ENCODE peak calls at places on chromosome 17, in eight cellular contexts. C is transverse colon, K is ovary, Y is GM12891, M is breast epithelium, T is lower leg skin, P is uterus, G is heart left ventricle. L is an unnamed sample.

GRCh38 chr17:56912105-56912999 is 1.5 kb downstream of the TRIM25 start:
- DNase-seq in C (peak; percentile 33), K (peak; percentile 42), Y (no peak), M (peak; percentile 31), T (peak; percentile 97), P (peak; percentile 68), G (peak; percentile 48), L (no peak)

GRCh38 chr17:18039535-18040286 is 503 bp downstream of the GID4 start:
- DNase-seq in C (peak; percentile 41), K (peak; percentile 41), Y (peak; percentile 34), M (peak; percentile 24), T (peak; percentile 90), P (no peak), G (no peak), L (peak; percentile 38)

GRCh38 chr17:40307001-40307690 is 1.8 kb upstream of the RARA start:
- DNase-seq in C (no peak), K (peak; percentile 69), Y (no peak), M (no peak), T (peak; percentile 86), P (peak; percentile 13), G (no peak), L (no peak)

GRCh38 chr17:34118564-34118963 is 136.5 kb upstream of the CCL2 start:
- DNase-seq in C (no peak), K (no peak), Y (no peak), M (no peak), T (peak; percentile 52), P (no peak), G (no peak), L (no peak)

GRCh38 chr17:11853321-11854151 is 143.7 kb downstream of the ZNF18 start:
- DNase-seq in C (no peak), K (no peak), Y (no peak), M (no peak), T (no peak), P (no peak), G (no peak), L (no peak)

GRCh38 chr17:68821860-68822693 is 133.1 kb downstream of the ABCA8 start:
- DNase-seq in C (no peak), K (no peak), Y (no peak), M (no peak), T (no peak), P (no peak), G (no peak), L (no peak)

GRCh38 chr17:31926100-31926729 is 10.6 kb upstream of the SUZ12 start:
- DNase-seq in C (no peak), K (no peak), Y (no peak), M (no peak), T (no peak), P (no peak), G (no peak), L (no peak)

GRCh38 chr17:61574542-61575351 is 16.3 kb downstream of the NACA2 start:
- DNase-seq in C (no peak), K (no peak), Y (no peak), M (no peak), T (no peak), P (no peak), G (no peak), L (no peak)

GRCh38 chr17:40399185-40399584 is 18.5 kb downstream of the TOP2A start:
- DNase-seq in C (no peak), K (no peak), Y (no peak), M (no peak), T (no peak), P (no peak), G (no peak), L (no peak)

GRCh38 chr17:73340093-73340596 is 28.3 kb upstream of the CDC42EP4 start:
- DNase-seq in C (peak; percentile 32), K (no peak), Y (no peak), M (peak; percentile 52), T (no peak), P (peak; percentile 67), G (no peak), L (no peak)

GRCh38 chr17:79041723-79042420 is 17.9 kb downstream of the C1QTNF1 start:
- DNase-seq in C (no peak), K (no peak), Y (no peak), M (no peak), T (no peak), P (no peak), G (no peak), L (peak; percentile 4)

GRCh38 chr17:63984651-63985386 is 12.1 kb upstream of the SCN4A start:
- DNase-seq in C (peak; percentile 39), K (no peak), Y (no peak), M (no peak), T (peak; percentile 94), P (no peak), G (peak; percentile 69), L (no peak)

GRCh38 chr17:41107941-41108445 is 2.8 kb downstream of the KRTAP4-9 start:
- DNase-seq in C (no peak), K (no peak), Y (no peak), M (no peak), T (no peak), P (no peak), G (no peak), L (no peak)

GRCh38 chr17:80909635-80910034 is 82.0 kb upstream of the CHMP6 start:
- DNase-seq in C (no peak), K (no peak), Y (no peak), M (no peak), T (no peak), P (no peak), G (no peak), L (no peak)

GRCh38 chr17:58617563-58617962 is 74.3 kb downstream of the TEX14 start:
- DNase-seq in C (no peak), K (no peak), Y (no peak), M (no peak), T (no peak), P (no peak), G (no peak), L (no peak)
- TF ChIP-seq POLR2A in C (no peak), K (no peak), Y (no peak), M (no peak), T (no peak), P (no peak), G (no peak), L (no peak)

DNA sequence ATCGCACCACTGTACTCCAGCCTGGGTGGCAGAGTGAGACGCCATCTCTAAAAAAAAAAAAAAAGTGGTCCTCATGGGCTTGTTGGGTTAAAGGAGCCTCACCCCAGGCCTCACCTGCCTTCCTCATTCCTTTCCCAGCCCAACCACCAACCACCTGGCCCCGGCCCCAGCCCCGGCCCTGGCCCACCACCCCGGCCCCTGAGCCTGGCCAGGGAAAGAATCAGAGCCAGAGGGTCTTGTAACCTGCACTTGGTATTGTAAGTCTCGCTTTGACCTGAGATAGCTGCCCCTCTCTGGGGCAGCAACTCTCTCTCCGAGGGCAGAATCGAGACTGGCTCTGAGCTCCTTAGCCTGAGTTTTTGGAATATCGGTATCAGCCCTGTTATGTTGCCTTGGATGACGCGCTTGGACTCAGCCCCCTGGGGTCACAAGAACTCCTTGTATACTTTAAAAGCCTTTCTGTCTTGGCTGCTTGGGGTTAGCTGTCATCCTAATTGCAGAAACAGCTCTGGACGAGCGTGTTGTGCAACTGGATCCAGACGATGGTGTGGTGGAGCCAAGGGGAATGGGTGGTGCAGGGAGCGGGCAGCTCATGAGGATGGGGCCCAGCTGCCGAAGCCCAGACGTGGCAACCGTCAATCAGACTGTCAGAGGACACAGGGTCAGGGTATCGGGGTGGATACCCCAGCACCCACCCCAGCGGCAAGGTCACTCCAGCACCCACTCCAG is 14.6 kb downstream of the SMTNL2 start:
- DNase-seq in C (peak; percentile 26), K (peak; percentile 76), Y (no peak), M (peak; percentile 31), T (no peak), P (peak; percentile 74), G (peak; percentile 80), L (no peak)
- TF ChIP-seq POLR2A in C (no peak), K (no peak), Y (no peak), M (no peak), T (no peak), P (no peak), G (peak; percentile 18), L (no peak)

DNA sequence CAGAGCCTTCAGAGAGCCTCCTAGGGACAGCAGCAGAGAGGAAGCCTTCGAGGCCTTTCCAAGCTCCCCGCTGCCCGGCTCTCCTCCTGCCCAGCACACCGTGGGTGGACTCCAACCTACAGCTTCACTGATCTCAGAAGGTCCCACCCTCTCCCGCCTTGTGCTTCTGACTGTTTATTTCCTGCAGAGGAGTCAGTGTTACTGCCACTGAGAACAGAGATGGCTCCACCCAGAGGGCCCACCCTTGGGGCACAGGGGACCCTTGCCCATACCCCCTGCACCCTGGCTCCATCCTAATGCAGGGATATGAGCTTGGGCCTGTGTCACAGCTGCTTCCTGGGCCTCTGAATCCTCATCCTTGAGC is 52.8 kb upstream of the TOB1 start:
- DNase-seq in C (peak; percentile 67), K (no peak), Y (no peak), M (peak; percentile 52), T (no peak), P (no peak), G (no peak), L (no peak)
- TF ChIP-seq POLR2A in C (peak; percentile 15), K (no peak), Y (no peak), M (no peak), T (no peak), P (no peak), G (no peak), L (no peak)

GRCh38 chr17:332023-332422 is 20.6 kb downstream of the RPH3AL start:
- DNase-seq in C (no peak), K (peak; percentile 67), Y (no peak), M (no peak), T (no peak), P (no peak), G (no peak), L (no peak)

GRCh38 chr17:333626-334396 is 18.8 kb downstream of the RPH3AL start:
- DNase-seq in C (peak; percentile 67), K (peak; percentile 95), Y (no peak), M (no peak), T (no peak), P (peak; percentile 74), G (peak; percentile 90), L (no peak)

GRCh38 chr17:334974-335481 is 17.6 kb downstream of the RPH3AL start:
- DNase-seq in C (no peak), K (no peak), Y (no peak), M (no peak), T (peak; percentile 76), P (no peak), G (no peak), L (no peak)

GRCh38 chr17:330993-331701 is 21.5 kb downstream of the RPH3AL start:
- DNase-seq in C (peak; percentile 29), K (peak; percentile 85), Y (no peak), M (no peak), T (no peak), P (peak; percentile 62), G (peak; percentile 89), L (no peak)

DNA sequence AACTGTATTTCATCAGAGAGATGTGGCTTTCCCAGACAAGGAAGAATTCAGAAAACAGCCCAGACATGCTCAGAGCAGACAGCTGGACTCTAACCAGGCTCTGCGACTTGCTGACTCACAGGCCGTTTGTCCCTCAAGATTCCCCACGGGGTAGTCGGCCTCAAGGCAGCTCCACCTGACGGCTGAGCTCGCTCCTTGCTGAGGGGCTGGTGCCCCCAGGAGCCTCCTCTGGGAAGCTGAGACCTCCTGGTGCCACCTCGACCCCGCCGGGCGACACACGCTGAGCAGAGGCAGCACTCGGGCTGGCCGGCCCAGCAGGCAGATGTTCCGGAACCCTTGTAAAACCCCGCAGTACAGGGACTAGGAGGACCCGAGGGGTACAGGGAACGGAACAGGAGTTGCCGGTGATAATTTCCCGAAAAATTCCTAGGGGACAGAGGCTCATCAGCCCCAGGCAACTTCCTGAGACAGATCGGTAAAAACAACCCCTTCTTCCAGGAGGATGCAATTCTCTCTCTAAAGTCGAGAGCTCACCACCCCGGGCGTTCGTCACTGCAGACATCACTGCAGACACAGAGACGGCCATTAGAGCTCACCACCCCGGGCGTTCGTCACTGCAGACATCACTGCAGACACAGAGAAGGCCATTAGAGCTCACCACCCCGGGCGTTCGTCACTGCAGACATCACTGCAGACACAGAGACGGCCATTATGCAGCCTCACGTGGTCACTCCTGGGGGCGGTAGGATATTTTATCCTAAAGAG is 19.9 kb downstream of the RPH3AL start:
- DNase-seq in C (no peak), K (peak; percentile 51), Y (no peak), M (peak; percentile 36), T (no peak), P (no peak), G (peak; percentile 67), L (no peak)
- TF ChIP-seq POLR2A in C (no peak), K (no peak), Y (no peak), M (no peak), T (no peak), P (no peak), G (peak; percentile 36), L (no peak)

L was measured in GM12892.